ENCODE peak calls at places on chromosomes 2 and 18, in four cellular contexts. One of them, this sample, is unnamed.

GRCh38 chr2:202871161-202872141 is at the start of gene ICA1L:
- DNase-seq in A549: peak; percentile 26
- DNase-seq in AG09309: no peak
- DNase-seq in NCI-H460: peak; percentile 43
- DNase-seq in this sample: peak; percentile 59

GRCh38 chr2:233974530-233975071 is 57.4 kb downstream of the TRPM8 start:
- DNase-seq in A549: peak; percentile 93
- DNase-seq in AG09309: peak; percentile 66
- DNase-seq in NCI-H460: peak; percentile 31
- DNase-seq in this sample: peak; percentile 95

GRCh38 chr18:25915907-25916306 is 174.5 kb downstream of the SS18 start:
- DNase-seq in A549: no peak
- DNase-seq in AG09309: no peak
- DNase-seq in NCI-H460: no peak
- DNase-seq in this sample: no peak

GRCh38 chr18:38539373-38539772 is 973.8 kb upstream of the CELF4 start:
- DNase-seq in A549: no peak
- DNase-seq in AG09309: no peak
- DNase-seq in NCI-H460: no peak
- DNase-seq in this sample: no peak

GRCh38 chr2:138871312-138871711 is 91.1 kb upstream of the NXPH2 start:
- DNase-seq in A549: no peak
- DNase-seq in AG09309: no peak
- DNase-seq in NCI-H460: no peak
- DNase-seq in this sample: no peak

GRCh38 chr2:30272761-30273573 is 41.6 kb downstream of the LBH start:
- DNase-seq in A549: peak; percentile 44
- DNase-seq in AG09309: no peak
- DNase-seq in NCI-H460: peak; percentile 81
- DNase-seq in this sample: peak; percentile 66

GRCh38 chr18:60018801-60019462 is 119.1 kb downstream of the PMAIP1 start:
- DNase-seq in A549: no peak
- DNase-seq in AG09309: no peak
- DNase-seq in NCI-H460: no peak
- DNase-seq in this sample: no peak

GRCh38 chr2:69642709-69643601 is 584 bp downstream of the AAK1 start:
- DNase-seq in A549: peak; percentile 58
- DNase-seq in AG09309: peak; percentile 40
- DNase-seq in NCI-H460: peak; percentile 72
- DNase-seq in this sample: peak; percentile 58

GRCh38 chr2:241519669-241520068 is 11.3 kb upstream of the STK25 start:
- DNase-seq in A549: no peak
- DNase-seq in AG09309: no peak
- DNase-seq in NCI-H460: no peak
- DNase-seq in this sample: no peak

GRCh38 chr2:165877565-165878550 is 75.7 kb downstream of the TTC21B start:
- DNase-seq in A549: no peak
- DNase-seq in AG09309: peak; percentile 61
- DNase-seq in NCI-H460: no peak
- DNase-seq in this sample: no peak

GRCh38 chr18:63868546-63868945 is 19.0 kb upstream of the SERPINB2 start:
- DNase-seq in A549: no peak
- DNase-seq in AG09309: no peak
- DNase-seq in NCI-H460: no peak
- DNase-seq in this sample: no peak

GRCh38 chr2:235757212-235757611 is 263.4 kb downstream of the AGAP1 start:
- DNase-seq in A549: no peak
- DNase-seq in AG09309: no peak
- DNase-seq in NCI-H460: no peak
- DNase-seq in this sample: no peak

GRCh38 chr2:240502059-240502429 is 55.7 kb downstream of the ANKMY1 start:
- DNase-seq in A549: no peak
- DNase-seq in AG09309: no peak
- DNase-seq in NCI-H460: no peak
- DNase-seq in this sample: no peak

GRCh38 chr18:957829-958228 is 53.2 kb downstream of the ADCYAP1 start:
- DNase-seq in A549: no peak
- DNase-seq in AG09309: no peak
- DNase-seq in NCI-H460: no peak
- DNase-seq in this sample: no peak

This sample was measured in HTR-8/SVneo.